ENCODE peak calls at places on chromosomes 6 and 20, in four cellular contexts. One of them, this sample, is unnamed.
A peak's percentile ranks its signal among the peaks of the same experiment; 100 is the strongest.

GRCh38 chr20:11753155-11753554 is 164.5 kb upstream of the BTBD3 start:
- DNase-seq in T-cell: no peak
- DNase-seq in stimulated activated CD4-positive, alpha-beta T cell treated with anti-CD3 and anti-CD28 coated beads, Interleukin-15, amount 100 ng/mL, for 1 hour: no peak
- DNase-seq in ovary: no peak
- DNase-seq in this sample: no peak

GRCh38 chr6:38319259-38320255 is 320.2 kb downstream of the BTBD9 start:
- DNase-seq in T-cell: no peak
- DNase-seq in stimulated activated CD4-positive, alpha-beta T cell treated with anti-CD3 and anti-CD28 coated beads, Interleukin-15, amount 100 ng/mL, for 1 hour: no peak
- DNase-seq in ovary: no peak
- DNase-seq in this sample: no peak

GRCh38 chr6:98657764-98658163 is 176.6 kb upstream of the POU3F2 start:
- DNase-seq in ovary: no peak
- DNase-seq in T-cell: no peak
- DNase-seq in stimulated activated CD4-positive, alpha-beta T cell treated with anti-CD3 and anti-CD28 coated beads, Interleukin-15, amount 100 ng/mL, for 1 hour: no peak
- DNase-seq in this sample: peak; percentile 23

GRCh38 chr6:139166238-139166955 is 31.5 kb downstream of the HECA start:
- DNase-seq in ovary: no peak
- DNase-seq in stimulated activated CD4-positive, alpha-beta T cell treated with anti-CD3 and anti-CD28 coated beads, Interleukin-15, amount 100 ng/mL, for 1 hour: no peak
- DNase-seq in T-cell: no peak
- DNase-seq in this sample: no peak

GRCh38 chr6:12760911-12761310 is 44.3 kb downstream of the PHACTR1 start:
- DNase-seq in stimulated activated CD4-positive, alpha-beta T cell treated with anti-CD3 and anti-CD28 coated beads, Interleukin-15, amount 100 ng/mL, for 1 hour: no peak
- DNase-seq in T-cell: no peak
- DNase-seq in ovary: no peak
- DNase-seq in this sample: no peak

GRCh38 chr20:36086767-36087166 is 67.8 kb upstream of the EPB41L1 start:
- DNase-seq in ovary: no peak
- DNase-seq in stimulated activated CD4-positive, alpha-beta T cell treated with anti-CD3 and anti-CD28 coated beads, Interleukin-15, amount 100 ng/mL, for 1 hour: no peak
- DNase-seq in T-cell: no peak
- DNase-seq in this sample: no peak

GRCh38 chr20:12255571-12255970 is 337.9 kb downstream of the BTBD3 start:
- DNase-seq in stimulated activated CD4-positive, alpha-beta T cell treated with anti-CD3 and anti-CD28 coated beads, Interleukin-15, amount 100 ng/mL, for 1 hour: no peak
- DNase-seq in ovary: no peak
- DNase-seq in T-cell: no peak
- DNase-seq in this sample: peak; percentile 9

GRCh38 chr6:149860834-149861602 is 3.1 kb downstream of the LRP11 start:
- DNase-seq in T-cell: no peak
- DNase-seq in ovary: no peak
- DNase-seq in stimulated activated CD4-positive, alpha-beta T cell treated with anti-CD3 and anti-CD28 coated beads, Interleukin-15, amount 100 ng/mL, for 1 hour: no peak
- DNase-seq in this sample: peak; percentile 52

GRCh38 chr20:4548552-4548951 is 173.2 kb upstream of the PRND start:
- DNase-seq in T-cell: no peak
- DNase-seq in ovary: no peak
- DNase-seq in stimulated activated CD4-positive, alpha-beta T cell treated with anti-CD3 and anti-CD28 coated beads, Interleukin-15, amount 100 ng/mL, for 1 hour: no peak
- DNase-seq in this sample: no peak

GRCh38 chr20:61608275-61609085 is 356.4 kb downstream of the CDH4 start:
- DNase-seq in ovary: no peak
- DNase-seq in T-cell: no peak
- DNase-seq in stimulated activated CD4-positive, alpha-beta T cell treated with anti-CD3 and anti-CD28 coated beads, Interleukin-15, amount 100 ng/mL, for 1 hour: no peak
- DNase-seq in this sample: peak; percentile 38

GRCh38 chr20:63099426-63100267 is 92.9 kb upstream of the BHLHE23 start:
- DNase-seq in T-cell: no peak
- DNase-seq in stimulated activated CD4-positive, alpha-beta T cell treated with anti-CD3 and anti-CD28 coated beads, Interleukin-15, amount 100 ng/mL, for 1 hour: no peak
- DNase-seq in ovary: no peak
- DNase-seq in this sample: no peak

GRCh38 chr6:7974932-7975763 is 64.6 kb upstream of the TXNDC5 start:
- DNase-seq in stimulated activated CD4-positive, alpha-beta T cell treated with anti-CD3 and anti-CD28 coated beads, Interleukin-15, amount 100 ng/mL, for 1 hour: no peak
- DNase-seq in ovary: peak; percentile 89
- DNase-seq in T-cell: no peak
- DNase-seq in this sample: peak; percentile 100

GRCh38 chr20:36830791-36831691 is 44.9 kb upstream of the TLDC2 start:
- DNase-seq in ovary: peak; percentile 68
- DNase-seq in stimulated activated CD4-positive, alpha-beta T cell treated with anti-CD3 and anti-CD28 coated beads, Interleukin-15, amount 100 ng/mL, for 1 hour: no peak
- DNase-seq in T-cell: no peak
- DNase-seq in this sample: peak; percentile 76

GRCh38 chr20:2538931-2539330 is 2.6 kb downstream of the TMC2 start:
- DNase-seq in stimulated activated CD4-positive, alpha-beta T cell treated with anti-CD3 and anti-CD28 coated beads, Interleukin-15, amount 100 ng/mL, for 1 hour: no peak
- DNase-seq in ovary: no peak
- DNase-seq in T-cell: no peak
- DNase-seq in this sample: no peak

GRCh38 chr6:137332637-137333228 is 113.5 kb upstream of the IFNGR1 start:
- DNase-seq in T-cell: no peak
- DNase-seq in ovary: no peak
- DNase-seq in stimulated activated CD4-positive, alpha-beta T cell treated with anti-CD3 and anti-CD28 coated beads, Interleukin-15, amount 100 ng/mL, for 1 hour: no peak
- DNase-seq in this sample: no peak

GRCh38 chr6:131960371-131961133 is 9.4 kb upstream of the CCN2 start:
- DNase-seq in ovary: no peak
- DNase-seq in T-cell: no peak
- DNase-seq in stimulated activated CD4-positive, alpha-beta T cell treated with anti-CD3 and anti-CD28 coated beads, Interleukin-15, amount 100 ng/mL, for 1 hour: no peak
- DNase-seq in this sample: no peak

GRCh38 chr6:3893487-3893886 is 44.3 kb downstream of the FAM50B start:
- DNase-seq in stimulated activated CD4-positive, alpha-beta T cell treated with anti-CD3 and anti-CD28 coated beads, Interleukin-15, amount 100 ng/mL, for 1 hour: no peak
- DNase-seq in ovary: no peak
- DNase-seq in T-cell: no peak
- DNase-seq in this sample: no peak

GRCh38 chr6:148761532-148761951 is 14.7 kb downstream of the UST start:
- DNase-seq in stimulated activated CD4-positive, alpha-beta T cell treated with anti-CD3 and anti-CD28 coated beads, Interleukin-15, amount 100 ng/mL, for 1 hour: no peak
- DNase-seq in T-cell: peak; percentile 43
- DNase-seq in ovary: no peak
- DNase-seq in this sample: no peak

GRCh38 chr6:142845624-142846458 is 99.1 kb downstream of the HIVEP2 start:
- DNase-seq in stimulated activated CD4-positive, alpha-beta T cell treated with anti-CD3 and anti-CD28 coated beads, Interleukin-15, amount 100 ng/mL, for 1 hour: peak; percentile 31
- DNase-seq in T-cell: peak; percentile 63
- DNase-seq in ovary: peak; percentile 85
- DNase-seq in this sample: peak; percentile 76

GRCh38 chr6:126804255-126805064 is 314.0 kb upstream of the RSPO3 start:
- DNase-seq in T-cell: no peak
- DNase-seq in stimulated activated CD4-positive, alpha-beta T cell treated with anti-CD3 and anti-CD28 coated beads, Interleukin-15, amount 100 ng/mL, for 1 hour: no peak
- DNase-seq in ovary: no peak
- DNase-seq in this sample: peak; percentile 58

GRCh38 chr6:2911171-2911570 is 8.1 kb upstream of the SERPINB9 start:
- DNase-seq in ovary: no peak
- DNase-seq in stimulated activated CD4-positive, alpha-beta T cell treated with anti-CD3 and anti-CD28 coated beads, Interleukin-15, amount 100 ng/mL, for 1 hour: no peak
- DNase-seq in T-cell: no peak
- DNase-seq in this sample: no peak

GRCh38 chr6:121135425-121135824 is 198.9 kb downstream of the TBC1D32 start:
- DNase-seq in T-cell: no peak
- DNase-seq in ovary: no peak
- DNase-seq in stimulated activated CD4-positive, alpha-beta T cell treated with anti-CD3 and anti-CD28 coated beads, Interleukin-15, amount 100 ng/mL, for 1 hour: no peak
- DNase-seq in this sample: no peak

GRCh38 chr6:4021862-4022715 is 56.8 kb downstream of the FAM217A start:
- DNase-seq in ovary: no peak
- DNase-seq in stimulated activated CD4-positive, alpha-beta T cell treated with anti-CD3 and anti-CD28 coated beads, Interleukin-15, amount 100 ng/mL, for 1 hour: no peak
- DNase-seq in T-cell: no peak
- DNase-seq in this sample: no peak

GRCh38 chr20:45445805-45446562 is 23.6 kb upstream of the WFDC2 start:
- DNase-seq in stimulated activated CD4-positive, alpha-beta T cell treated with anti-CD3 and anti-CD28 coated beads, Interleukin-15, amount 100 ng/mL, for 1 hour: no peak
- DNase-seq in T-cell: no peak
- DNase-seq in ovary: no peak
- DNase-seq in this sample: no peak